ENCODE peak calls at places on chromosomes 16 and 17, in nine cellular contexts. M is hypothalamus; H is adrenal gland; A is GM10248; X is bronchial epithelial cell; Y is activated CD8-positive, alpha-beta memory T cell treated with anti-CD3 and anti-CD28 coated beads for 24 hours; Z is PC-3; S is ascending aorta; E is lung microvascular endothelial cell. I is an unnamed sample.

GRCh38 chr17:27644586-27644985 is 13.6 kb downstream of the LGALS9 start:
- DNase-seq in M (peak; percentile 22), H (peak; percentile 71), A (no peak), X (peak; percentile 10), Y (no peak), Z (no peak), S (peak; percentile 69), E (no peak), I (no peak)

GRCh38 chr16:87461466-87461975 is 31.3 kb downstream of the ZCCHC14 start:
- DNase-seq in M (no peak), H (peak; percentile 87), A (peak; percentile 77), X (peak; percentile 94), Y (no peak), Z (peak; percentile 95), S (peak; percentile 78), E (peak; percentile 58), I (no peak)

GRCh38 chr16:77273-77806 is 685 bp upstream of the MPG start:
- DNase-seq in M (no peak), H (no peak), A (peak; percentile 68), X (peak; percentile 30), Y (no peak), Z (peak; percentile 26), S (peak; percentile 81), E (peak; percentile 80), I (peak; percentile 85)

GRCh38 chr17:21235921-21236320 is 17.3 kb downstream of the NATD1 start:
- DNase-seq in M (no peak), H (no peak), A (no peak), X (no peak), Y (no peak), Z (no peak), S (no peak), E (no peak), I (no peak)

GRCh38 chr17:11598274-11599221 is at the start of gene DNAH9:
- DNase-seq in M (peak; percentile 86), H (peak; percentile 100), A (no peak), X (peak; percentile 64), Y (no peak), Z (no peak), S (peak; percentile 89), E (peak; percentile 18), I (no peak)

GRCh38 chr17:4502466-4503154 is 3.9 kb downstream of the SPNS2 start:
- DNase-seq in M (no peak), H (no peak), A (no peak), X (no peak), Y (no peak), Z (no peak), S (no peak), E (no peak), I (no peak)

GRCh38 chr17:2393954-2394749 is 6.7 kb downstream of the MNT start:
- DNase-seq in M (no peak), H (peak; percentile 38), A (no peak), X (no peak), Y (peak; percentile 73), Z (no peak), S (no peak), E (no peak), I (no peak)

GRCh38 chr17:58007781-58008706 is 998 bp upstream of the SRSF1 start:
- DNase-seq in M (no peak), H (no peak), A (no peak), X (no peak), Y (no peak), Z (no peak), S (no peak), E (no peak), I (no peak)

GRCh38 chr17:45433136-45433535 is 466 bp upstream of the ARHGAP27 start:
- DNase-seq in M (no peak), H (no peak), A (no peak), X (no peak), Y (peak; percentile 61), Z (peak; percentile 21), S (no peak), E (no peak), I (no peak)

GRCh38 chr17:16583781-16584180 is 14.8 kb upstream of the ZNF287 start:
- DNase-seq in M (no peak), H (no peak), A (no peak), X (no peak), Y (no peak), Z (no peak), S (no peak), E (no peak), I (no peak)

GRCh38 chr17:80455784-80456183 is 20.6 kb downstream of the NPTX1 start:
- DNase-seq in M (no peak), H (no peak), A (no peak), X (no peak), Y (no peak), Z (no peak), S (no peak), E (no peak), I (peak; percentile 70)

GRCh38 chr17:13287226-13287625 is 269.4 kb upstream of the ELAC2 start:
- DNase-seq in M (no peak), H (no peak), A (no peak), X (no peak), Y (no peak), Z (no peak), S (no peak), E (no peak), I (no peak)

GRCh38 chr17:1905190-1905919 is 75.5 kb downstream of the RPA1 start:
- DNase-seq in M (no peak), H (no peak), A (no peak), X (no peak), Y (no peak), Z (no peak), S (no peak), E (no peak), I (no peak)

GRCh38 chr17:32492648-32493289 is 6.0 kb downstream of the CDK5R1 start:
- DNase-seq in M (no peak), H (no peak), A (peak; percentile 25), X (no peak), Y (no peak), Z (no peak), S (peak; percentile 47), E (no peak), I (no peak)

GRCh38 chr16:84495506-84495905 is 9.0 kb downstream of the MEAK7 start:
- DNase-seq in M (no peak), H (no peak), A (no peak), X (no peak), Y (no peak), Z (no peak), S (peak; percentile 27), E (no peak), I (no peak)

GRCh38 chr17:83200231-83200699 is 120.9 kb downstream of the METRNL start:
- DNase-seq in M (no peak), H (peak; percentile 61), A (no peak), X (no peak), Y (peak; percentile 82), Z (peak; percentile 52), S (peak; percentile 89), E (peak; percentile 81), I (no peak)

GRCh38 chr17:17050346-17051345 is 8.4 kb downstream of the MPRIP start:
- DNase-seq in M (no peak), H (no peak), A (no peak), X (no peak), Y (no peak), Z (no peak), S (peak; percentile 54), E (no peak), I (no peak)

GRCh38 chr17:45906927-45907622 is 12.7 kb downstream of the MAPT start:
- DNase-seq in M (no peak), H (no peak), A (no peak), X (no peak), Y (no peak), Z (no peak), S (no peak), E (no peak), I (no peak)

GRCh38 chr16:30458561-30459394 is 13.1 kb upstream of the SEPHS2 start:
- DNase-seq in M (no peak), H (no peak), A (peak; percentile 77), X (no peak), Y (peak; percentile 93), Z (no peak), S (no peak), E (no peak), I (no peak)

GRCh38 chr17:70913086-70913485 is 743.8 kb downstream of the KCNJ2 start:
- DNase-seq in M (no peak), H (no peak), A (no peak), X (no peak), Y (no peak), Z (no peak), S (no peak), E (no peak), I (no peak)